ENCODE peak calls at places on chromosomes 2 and 18, in ten cellular contexts. One of them, this sample, is unnamed.

GRCh38 chr2:240820014-240820606 is at the start of gene KIF1A:
- DNase-seq in progenitor cell of endocrine pancreas: peak
- DNase-seq in neural crest cell: peak
- DNase-seq in astrocyte of the spinal cord: no peak
- DNase-seq in cardiac muscle cell: peak
- DNase-seq in stomach: peak
- DNase-seq in tibial artery: no peak
- DNase-seq in AG04449: no peak
- DNase-seq in psoas muscle: peak
- DNase-seq in NB4: no peak
- DNase-seq in this sample: no peak

GRCh38 chr2:9692392-9693137 is 61.8 kb upstream of the YWHAQ start:
- DNase-seq in progenitor cell of endocrine pancreas: no peak
- DNase-seq in neural crest cell: no peak
- DNase-seq in astrocyte of the spinal cord: no peak
- DNase-seq in cardiac muscle cell: no peak
- DNase-seq in stomach: no peak
- DNase-seq in tibial artery: peak
- DNase-seq in AG04449: no peak
- DNase-seq in psoas muscle: peak
- DNase-seq in NB4: no peak
- DNase-seq in this sample: no peak

GRCh38 chr18:44679912-44680270 is 797 bp upstream of the SETBP1 start:
- DNase-seq in progenitor cell of endocrine pancreas: peak
- DNase-seq in neural crest cell: peak
- DNase-seq in astrocyte of the spinal cord: peak
- DNase-seq in cardiac muscle cell: peak
- DNase-seq in stomach: peak
- DNase-seq in tibial artery: peak
- DNase-seq in AG04449: no peak
- DNase-seq in psoas muscle: peak
- DNase-seq in NB4: no peak
- DNase-seq in this sample: peak

GRCh38 chr2:173151671-173152398 is 76.2 kb downstream of the MAP3K20 start:
- DNase-seq in progenitor cell of endocrine pancreas: no peak
- DNase-seq in neural crest cell: no peak
- DNase-seq in astrocyte of the spinal cord: peak
- DNase-seq in cardiac muscle cell: no peak
- DNase-seq in stomach: no peak
- DNase-seq in tibial artery: no peak
- DNase-seq in AG04449: no peak
- DNase-seq in psoas muscle: no peak
- DNase-seq in NB4: peak
- DNase-seq in this sample: peak

GRCh38 chr2:98317214-98317613 is 29.0 kb upstream of the CNGA3 start:
- DNase-seq in progenitor cell of endocrine pancreas: no peak
- DNase-seq in neural crest cell: no peak
- DNase-seq in astrocyte of the spinal cord: no peak
- DNase-seq in cardiac muscle cell: no peak
- DNase-seq in stomach: no peak
- DNase-seq in tibial artery: no peak
- DNase-seq in AG04449: no peak
- DNase-seq in psoas muscle: no peak
- DNase-seq in NB4: no peak
- DNase-seq in this sample: no peak

GRCh38 chr2:26292646-26293045 is 47.9 kb downstream of the HADHB start:
- DNase-seq in progenitor cell of endocrine pancreas: no peak
- DNase-seq in neural crest cell: no peak
- DNase-seq in astrocyte of the spinal cord: peak
- DNase-seq in cardiac muscle cell: no peak
- DNase-seq in stomach: no peak
- DNase-seq in tibial artery: no peak
- DNase-seq in AG04449: no peak
- DNase-seq in psoas muscle: no peak
- DNase-seq in NB4: no peak
- DNase-seq in this sample: no peak

GRCh38 chr2:172829229-172829628 is 93.6 kb downstream of the RAPGEF4 start:
- DNase-seq in progenitor cell of endocrine pancreas: no peak
- DNase-seq in neural crest cell: no peak
- DNase-seq in astrocyte of the spinal cord: peak
- DNase-seq in cardiac muscle cell: no peak
- DNase-seq in stomach: no peak
- DNase-seq in tibial artery: no peak
- DNase-seq in AG04449: peak
- DNase-seq in psoas muscle: no peak
- DNase-seq in NB4: no peak
- DNase-seq in this sample: no peak

GRCh38 chr2:216546646-216547403 is 48.2 kb downstream of the RPL37A start:
- DNase-seq in progenitor cell of endocrine pancreas: no peak
- DNase-seq in neural crest cell: no peak
- DNase-seq in astrocyte of the spinal cord: peak
- DNase-seq in cardiac muscle cell: no peak
- DNase-seq in stomach: no peak
- DNase-seq in tibial artery: no peak
- DNase-seq in AG04449: no peak
- DNase-seq in psoas muscle: no peak
- DNase-seq in NB4: no peak
- DNase-seq in this sample: no peak

GRCh38 chr2:219851801-219852481 is 224.5 kb downstream of the SLC4A3 start:
- DNase-seq in progenitor cell of endocrine pancreas: no peak
- DNase-seq in neural crest cell: no peak
- DNase-seq in astrocyte of the spinal cord: peak
- DNase-seq in cardiac muscle cell: no peak
- DNase-seq in stomach: no peak
- DNase-seq in tibial artery: no peak
- DNase-seq in AG04449: no peak
- DNase-seq in psoas muscle: no peak
- DNase-seq in NB4: no peak
- DNase-seq in this sample: no peak

GRCh38 chr2:152861349-152861942 is 143.0 kb downstream of the ARL6IP6 start:
- DNase-seq in progenitor cell of endocrine pancreas: no peak
- DNase-seq in neural crest cell: peak
- DNase-seq in astrocyte of the spinal cord: peak
- DNase-seq in cardiac muscle cell: peak
- DNase-seq in stomach: peak
- DNase-seq in tibial artery: no peak
- DNase-seq in AG04449: no peak
- DNase-seq in psoas muscle: no peak
- DNase-seq in NB4: peak
- DNase-seq in this sample: peak

DNA sequence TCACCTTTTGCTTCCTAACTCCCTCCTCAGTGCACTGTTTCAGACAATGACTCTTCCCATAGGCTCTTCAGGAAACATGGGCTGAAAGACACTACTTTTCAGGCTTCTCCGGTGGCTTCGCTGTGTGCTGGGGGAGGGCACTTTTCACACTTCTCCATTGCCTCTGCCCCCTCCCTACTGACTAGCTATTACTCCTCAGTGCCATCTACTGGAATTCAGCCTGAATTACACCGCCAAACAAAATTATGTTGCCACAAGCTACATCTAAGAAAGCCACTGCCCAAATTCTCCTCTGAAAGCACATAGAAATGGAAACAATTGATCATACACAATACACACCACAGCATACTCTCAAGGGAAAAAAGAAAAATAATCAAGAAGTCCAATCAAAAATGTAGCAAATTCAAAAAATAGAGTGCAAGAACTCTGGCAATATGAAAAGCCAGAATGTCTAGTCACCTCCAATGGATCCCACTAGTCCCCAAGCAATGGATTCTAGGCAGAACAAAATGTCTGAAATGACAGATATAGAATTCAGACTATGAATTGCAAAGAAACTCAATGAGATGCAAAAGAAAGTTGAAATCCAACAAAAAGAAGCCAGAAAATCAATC is 1139.4 kb upstream of the GYPC start:
- DNase-seq in progenitor cell of endocrine pancreas: no peak
- DNase-seq in neural crest cell: no peak
- DNase-seq in astrocyte of the spinal cord: no peak
- DNase-seq in cardiac muscle cell: peak
- DNase-seq in stomach: no peak
- DNase-seq in tibial artery: no peak
- DNase-seq in AG04449: no peak
- DNase-seq in psoas muscle: no peak
- DNase-seq in NB4: peak
- DNase-seq in this sample: peak
- TF ChIP-seq CTCF in progenitor cell of endocrine pancreas: peak
- TF ChIP-seq CTCF in neural crest cell: peak
- TF ChIP-seq CTCF in astrocyte of the spinal cord: peak
- TF ChIP-seq CTCF in cardiac muscle cell: peak
- TF ChIP-seq CTCF in stomach: no peak
- TF ChIP-seq CTCF in tibial artery: no peak
- TF ChIP-seq CTCF in AG04449: no peak
- TF ChIP-seq CTCF in psoas muscle: no peak
- TF ChIP-seq CTCF in NB4: peak
- TF ChIP-seq CTCF in this sample: peak

GRCh38 chr2:23618265-23618664 is 233.3 kb downstream of the KLHL29 start:
- DNase-seq in progenitor cell of endocrine pancreas: no peak
- DNase-seq in neural crest cell: no peak
- DNase-seq in astrocyte of the spinal cord: no peak
- DNase-seq in cardiac muscle cell: no peak
- DNase-seq in stomach: no peak
- DNase-seq in tibial artery: no peak
- DNase-seq in AG04449: no peak
- DNase-seq in psoas muscle: no peak
- DNase-seq in NB4: no peak
- DNase-seq in this sample: no peak

GRCh38 chr2:23618696-23619530 is 233.9 kb downstream of the KLHL29 start:
- DNase-seq in progenitor cell of endocrine pancreas: no peak
- DNase-seq in neural crest cell: no peak
- DNase-seq in astrocyte of the spinal cord: no peak
- DNase-seq in cardiac muscle cell: no peak
- DNase-seq in stomach: no peak
- DNase-seq in tibial artery: no peak
- DNase-seq in AG04449: no peak
- DNase-seq in psoas muscle: no peak
- DNase-seq in NB4: no peak
- DNase-seq in this sample: no peak

GRCh38 chr2:23617817-23618216 is 232.8 kb downstream of the KLHL29 start:
- DNase-seq in progenitor cell of endocrine pancreas: no peak
- DNase-seq in neural crest cell: no peak
- DNase-seq in astrocyte of the spinal cord: no peak
- DNase-seq in cardiac muscle cell: no peak
- DNase-seq in stomach: no peak
- DNase-seq in tibial artery: peak
- DNase-seq in AG04449: no peak
- DNase-seq in psoas muscle: no peak
- DNase-seq in NB4: no peak
- DNase-seq in this sample: no peak

GRCh38 chr2:23616630-23617029 is 231.7 kb downstream of the KLHL29 start:
- DNase-seq in progenitor cell of endocrine pancreas: no peak
- DNase-seq in neural crest cell: no peak
- DNase-seq in astrocyte of the spinal cord: no peak
- DNase-seq in cardiac muscle cell: no peak
- DNase-seq in stomach: no peak
- DNase-seq in tibial artery: peak
- DNase-seq in AG04449: no peak
- DNase-seq in psoas muscle: no peak
- DNase-seq in NB4: no peak
- DNase-seq in this sample: no peak

GRCh38 chr2:23617167-23617787 is 232.3 kb downstream of the KLHL29 start:
- DNase-seq in progenitor cell of endocrine pancreas: no peak
- DNase-seq in neural crest cell: no peak
- DNase-seq in astrocyte of the spinal cord: peak
- DNase-seq in cardiac muscle cell: no peak
- DNase-seq in stomach: no peak
- DNase-seq in tibial artery: peak
- DNase-seq in AG04449: peak
- DNase-seq in psoas muscle: peak
- DNase-seq in NB4: no peak
- DNase-seq in this sample: no peak
- TF ChIP-seq CTCF in progenitor cell of endocrine pancreas: no peak
- TF ChIP-seq CTCF in neural crest cell: peak
- TF ChIP-seq CTCF in astrocyte of the spinal cord: peak
- TF ChIP-seq CTCF in cardiac muscle cell: peak
- TF ChIP-seq CTCF in stomach: no peak
- TF ChIP-seq CTCF in tibial artery: peak
- TF ChIP-seq CTCF in AG04449: peak
- TF ChIP-seq CTCF in psoas muscle: peak
- TF ChIP-seq CTCF in NB4: no peak
- TF ChIP-seq CTCF in this sample: no peak

DNA sequence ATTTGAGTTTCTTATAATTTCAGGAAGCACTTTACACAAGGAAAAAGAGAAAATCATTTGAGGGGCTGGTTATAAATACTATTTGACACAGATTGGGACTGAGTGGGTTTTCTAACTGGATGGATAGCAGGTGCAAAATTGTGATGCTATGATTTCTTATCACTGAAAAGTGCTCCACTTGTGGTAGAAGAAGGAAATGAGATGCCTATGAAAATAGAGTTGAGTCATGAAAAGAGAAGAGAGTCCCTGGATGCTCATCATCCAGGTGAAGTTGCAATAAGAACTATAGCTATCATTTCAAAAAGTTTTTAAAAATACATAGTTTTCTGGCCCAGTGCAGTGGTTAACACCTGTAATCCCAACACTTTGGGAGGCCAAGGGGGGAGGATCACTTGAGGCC is 39.4 kb upstream of the NFE2L2 start:
- DNase-seq in progenitor cell of endocrine pancreas: no peak
- DNase-seq in neural crest cell: no peak
- DNase-seq in astrocyte of the spinal cord: no peak
- DNase-seq in cardiac muscle cell: no peak
- DNase-seq in stomach: no peak
- DNase-seq in tibial artery: no peak
- DNase-seq in AG04449: no peak
- DNase-seq in psoas muscle: no peak
- DNase-seq in NB4: no peak
- DNase-seq in this sample: no peak
- TF ChIP-seq CTCF in progenitor cell of endocrine pancreas: no peak
- TF ChIP-seq CTCF in neural crest cell: no peak
- TF ChIP-seq CTCF in astrocyte of the spinal cord: no peak
- TF ChIP-seq CTCF in cardiac muscle cell: no peak
- TF ChIP-seq CTCF in stomach: no peak
- TF ChIP-seq CTCF in tibial artery: no peak
- TF ChIP-seq CTCF in AG04449: no peak
- TF ChIP-seq CTCF in psoas muscle: no peak
- TF ChIP-seq CTCF in NB4: no peak
- TF ChIP-seq CTCF in this sample: no peak

DNA sequence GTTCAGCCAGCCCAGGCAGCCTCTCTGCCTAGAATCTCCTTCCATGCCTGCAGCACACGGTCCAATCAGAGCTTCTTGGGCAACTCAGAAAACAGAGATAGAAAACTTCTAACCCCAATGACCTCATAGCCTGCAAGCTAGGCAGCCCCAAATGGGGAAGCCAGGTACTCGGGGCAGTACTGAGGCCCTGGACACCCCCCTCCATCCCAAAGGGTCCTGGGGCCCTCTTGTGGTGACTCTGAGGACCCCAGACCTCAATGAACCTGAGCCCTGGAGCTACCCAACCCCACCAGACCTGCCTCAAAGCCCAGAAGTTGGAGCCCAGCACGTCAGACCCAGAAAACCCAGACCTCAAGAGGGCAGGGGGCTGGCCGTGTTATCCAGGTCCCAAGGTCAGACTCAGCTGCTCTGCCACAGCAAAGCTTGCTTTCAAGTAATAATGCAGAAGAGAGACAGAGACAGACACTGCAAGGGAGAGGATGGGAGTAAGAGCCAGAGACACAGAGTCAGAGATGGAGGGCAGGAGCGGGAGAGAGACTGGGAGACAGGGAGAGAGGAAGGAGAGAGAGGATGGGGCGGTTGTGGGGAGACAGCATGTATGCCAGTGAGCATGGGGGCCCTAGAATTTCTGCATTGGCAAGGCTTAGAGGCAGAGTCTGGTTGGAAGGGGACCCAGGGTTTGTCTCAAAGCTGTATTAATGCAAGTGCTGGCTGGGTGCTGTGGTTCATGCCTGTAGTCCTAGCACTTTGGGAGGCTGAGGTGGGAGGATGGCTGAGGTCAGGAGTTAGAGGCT is 28.2 kb downstream of the SERTAD2 start:
- DNase-seq in progenitor cell of endocrine pancreas: no peak
- DNase-seq in neural crest cell: no peak
- DNase-seq in astrocyte of the spinal cord: no peak
- DNase-seq in cardiac muscle cell: no peak
- DNase-seq in stomach: no peak
- DNase-seq in tibial artery: no peak
- DNase-seq in AG04449: no peak
- DNase-seq in psoas muscle: no peak
- DNase-seq in NB4: peak
- DNase-seq in this sample: peak
- TF ChIP-seq CTCF in progenitor cell of endocrine pancreas: peak
- TF ChIP-seq CTCF in neural crest cell: no peak
- TF ChIP-seq CTCF in astrocyte of the spinal cord: no peak
- TF ChIP-seq CTCF in cardiac muscle cell: no peak
- TF ChIP-seq CTCF in stomach: no peak
- TF ChIP-seq CTCF in tibial artery: no peak
- TF ChIP-seq CTCF in AG04449: no peak
- TF ChIP-seq CTCF in psoas muscle: no peak
- TF ChIP-seq CTCF in NB4: no peak
- TF ChIP-seq CTCF in this sample: no peak

This sample was measured in GM10248.